ENCODE peak calls at places on chromosome 20, in five cellular contexts. U is tibial nerve, S is fibroblast of pulmonary artery, A is Caki2, J is iris pigment epithelial cell. F is an unnamed sample.

GRCh38 chr20:59770270-59770669 is 163.2 kb downstream of the SYCP2 start:
- DNase-seq in A (peak), S (no peak), U (no peak), J (no peak), F (no peak)

GRCh38 chr20:12966468-12967085 is 42.2 kb upstream of the SPTLC3 start:
- DNase-seq in A (peak), S (peak), U (no peak), J (peak), F (no peak)

GRCh38 chr20:6588296-6588695 is 179.2 kb upstream of the BMP2 start:
- DNase-seq in A (peak), U (no peak), S (peak), J (peak), F (no peak)

GRCh38 chr20:58192567-58192966 is 35.9 kb downstream of the ANKRD60 start:
- DNase-seq in S (no peak), J (no peak), U (no peak), A (no peak), F (peak)

GRCh38 chr20:51494241-51495110 is 48.0 kb downstream of the NFATC2 start:
- DNase-seq in S (no peak), A (no peak), J (no peak), U (no peak), F (no peak)

GRCh38 chr20:20083796-20084195 is 31.5 kb downstream of the CFAP61 start:
- DNase-seq in J (peak), A (peak), U (no peak), S (peak), F (no peak)

GRCh38 chr20:62766716-62767115 is 29.6 kb upstream of the MRGBP start:
- DNase-seq in A (no peak), S (peak), U (no peak), J (no peak), F (no peak)

GRCh38 chr20:32792316-32792715 is 27.4 kb upstream of the MAPRE1 start:
- DNase-seq in A (no peak), U (no peak), J (peak), S (peak), F (peak)

GRCh38 chr20:45419188-45420091 is 3.5 kb downstream of the PIGT start:
- DNase-seq in U (no peak), A (peak), S (peak), J (peak), F (no peak)

F was measured in GM12891.